ENCODE peak calls at places on chromosomes 12 and 14, in five cellular contexts. One of them, this sample, is unnamed.

GRCh38 chr12:105906545-105906944 is 232.2 kb downstream of the NUAK1 start:
- DNase-seq in ovary: no peak
- DNase-seq in Peyer's patch: no peak
- DNase-seq in spleen: no peak
- DNase-seq in esophagus squamous epithelium: no peak
- DNase-seq in this sample: no peak

GRCh38 chr12:6532051-6532926 is 2.0 kb upstream of the GAPDH start:
- DNase-seq in Peyer's patch: peak
- DNase-seq in spleen: peak
- DNase-seq in ovary: peak
- DNase-seq in esophagus squamous epithelium: no peak
- DNase-seq in this sample: peak

GRCh38 chr14:71103662-71104484 is 196.6 kb downstream of the PCNX1 start:
- DNase-seq in esophagus squamous epithelium: no peak
- DNase-seq in ovary: no peak
- DNase-seq in Peyer's patch: no peak
- DNase-seq in spleen: no peak
- DNase-seq in this sample: peak

GRCh38 chr12:55720071-55720564 is at the start of gene RDH5:
- DNase-seq in spleen: peak
- DNase-seq in ovary: no peak
- DNase-seq in esophagus squamous epithelium: no peak
- DNase-seq in Peyer's patch: no peak
- DNase-seq in this sample: no peak

GRCh38 chr14:36524874-36525745 is 5.1 kb upstream of the NKX2-1 start:
- DNase-seq in Peyer's patch: no peak
- DNase-seq in ovary: no peak
- DNase-seq in esophagus squamous epithelium: no peak
- DNase-seq in spleen: no peak
- DNase-seq in this sample: peak

GRCh38 chr14:64725879-64726584 is 21.8 kb downstream of the PLEKHG3 start:
- DNase-seq in Peyer's patch: no peak
- DNase-seq in spleen: peak
- DNase-seq in esophagus squamous epithelium: no peak
- DNase-seq in ovary: no peak
- DNase-seq in this sample: no peak

GRCh38 chr14:39469094-39469710 is 37.0 kb upstream of the FBXO33 start:
- DNase-seq in esophagus squamous epithelium: no peak
- DNase-seq in spleen: no peak
- DNase-seq in ovary: no peak
- DNase-seq in Peyer's patch: peak
- DNase-seq in this sample: peak

GRCh38 chr12:2268478-2269286 is 215.9 kb downstream of the CACNA1C start:
- DNase-seq in Peyer's patch: no peak
- DNase-seq in ovary: no peak
- DNase-seq in spleen: no peak
- DNase-seq in esophagus squamous epithelium: no peak
- DNase-seq in this sample: no peak

GRCh38 chr12:66716522-66716921 is 37.6 kb upstream of the GRIP1 start:
- DNase-seq in Peyer's patch: no peak
- DNase-seq in ovary: no peak
- DNase-seq in spleen: no peak
- DNase-seq in esophagus squamous epithelium: no peak
- DNase-seq in this sample: no peak

GRCh38 chr12:113980537-113981337 is 14.6 kb upstream of the RBM19 start:
- DNase-seq in esophagus squamous epithelium: no peak
- DNase-seq in Peyer's patch: no peak
- DNase-seq in ovary: no peak
- DNase-seq in spleen: no peak
- DNase-seq in this sample: no peak

GRCh38 chr12:32400114-32400672 is 835 bp downstream of the FGD4 start:
- DNase-seq in esophagus squamous epithelium: no peak
- DNase-seq in Peyer's patch: no peak
- DNase-seq in spleen: no peak
- DNase-seq in ovary: no peak
- DNase-seq in this sample: no peak

GRCh38 chr12:31896514-31897039 is 62.6 kb upstream of the RESF1 start:
- DNase-seq in spleen: peak
- DNase-seq in Peyer's patch: peak
- DNase-seq in ovary: no peak
- DNase-seq in esophagus squamous epithelium: peak
- DNase-seq in this sample: peak

GRCh38 chr14:32469388-32470160 is 140.5 kb downstream of the AKAP6 start:
- DNase-seq in ovary: no peak
- DNase-seq in esophagus squamous epithelium: no peak
- DNase-seq in Peyer's patch: no peak
- DNase-seq in spleen: no peak
- DNase-seq in this sample: peak

GRCh38 chr12:84913151-84913550 is 552 bp upstream of the SLC6A15 start:
- DNase-seq in spleen: no peak
- DNase-seq in esophagus squamous epithelium: no peak
- DNase-seq in ovary: no peak
- DNase-seq in Peyer's patch: no peak
- DNase-seq in this sample: no peak

GRCh38 chr12:112841891-112842290 is 50.3 kb downstream of the RPH3A start:
- DNase-seq in spleen: no peak
- DNase-seq in Peyer's patch: no peak
- DNase-seq in esophagus squamous epithelium: no peak
- DNase-seq in ovary: no peak
- DNase-seq in this sample: no peak

GRCh38 chr12:124677552-124678356 is 110.3 kb upstream of the NCOR2 start:
- DNase-seq in spleen: no peak
- DNase-seq in esophagus squamous epithelium: no peak
- DNase-seq in Peyer's patch: no peak
- DNase-seq in ovary: no peak
- DNase-seq in this sample: no peak

GRCh38 chr12:124674937-124675336 is 107.5 kb upstream of the NCOR2 start:
- DNase-seq in esophagus squamous epithelium: no peak
- DNase-seq in spleen: no peak
- DNase-seq in ovary: no peak
- DNase-seq in Peyer's patch: no peak
- DNase-seq in this sample: no peak

GRCh38 chr12:124673881-124674617 is 106.6 kb upstream of the NCOR2 start:
- DNase-seq in Peyer's patch: no peak
- DNase-seq in spleen: no peak
- DNase-seq in ovary: peak
- DNase-seq in esophagus squamous epithelium: no peak
- DNase-seq in this sample: no peak

GRCh38 chr12:124676725-124677462 is 109.5 kb upstream of the NCOR2 start:
- DNase-seq in ovary: no peak
- DNase-seq in esophagus squamous epithelium: no peak
- DNase-seq in Peyer's patch: no peak
- DNase-seq in spleen: no peak
- DNase-seq in this sample: no peak

GRCh38 chr12:124675881-124676688 is 108.7 kb upstream of the NCOR2 start:
- DNase-seq in ovary: no peak
- DNase-seq in Peyer's patch: no peak
- DNase-seq in esophagus squamous epithelium: no peak
- DNase-seq in spleen: no peak
- DNase-seq in this sample: no peak
- H3K4me3 ChIP-seq in ovary: no peak
- H3K4me3 ChIP-seq in Peyer's patch: no peak
- H3K4me3 ChIP-seq in esophagus squamous epithelium: no peak
- H3K4me3 ChIP-seq in spleen: no peak
- H3K4me3 ChIP-seq in this sample: no peak

GRCh38 chr14:49972840-49973239 is 80.0 kb downstream of the ARF6 start:
- DNase-seq in Peyer's patch: no peak
- DNase-seq in esophagus squamous epithelium: no peak
- DNase-seq in ovary: peak
- DNase-seq in spleen: no peak
- DNase-seq in this sample: no peak

GRCh38 chr14:49971156-49972141 is 78.6 kb downstream of the ARF6 start:
- DNase-seq in Peyer's patch: peak
- DNase-seq in spleen: no peak
- DNase-seq in esophagus squamous epithelium: no peak
- DNase-seq in ovary: no peak
- DNase-seq in this sample: peak

GRCh38 chr14:49970474-49971147 is 77.7 kb downstream of the ARF6 start:
- DNase-seq in Peyer's patch: no peak
- DNase-seq in spleen: no peak
- DNase-seq in esophagus squamous epithelium: no peak
- DNase-seq in ovary: no peak
- DNase-seq in this sample: no peak

GRCh38 chr14:49969961-49970360 is 77.1 kb downstream of the ARF6 start:
- DNase-seq in spleen: no peak
- DNase-seq in esophagus squamous epithelium: no peak
- DNase-seq in Peyer's patch: no peak
- DNase-seq in ovary: no peak
- DNase-seq in this sample: no peak

GRCh38 chr14:49972199-49972671 is 79.4 kb downstream of the ARF6 start:
- DNase-seq in Peyer's patch: no peak
- DNase-seq in ovary: no peak
- DNase-seq in spleen: no peak
- DNase-seq in esophagus squamous epithelium: no peak
- DNase-seq in this sample: peak
- H3K27ac ChIP-seq in Peyer's patch: peak
- H3K27ac ChIP-seq in ovary: no peak
- H3K27ac ChIP-seq in spleen: peak
- H3K27ac ChIP-seq in esophagus squamous epithelium: peak
- H3K27ac ChIP-seq in this sample: peak

DNA sequence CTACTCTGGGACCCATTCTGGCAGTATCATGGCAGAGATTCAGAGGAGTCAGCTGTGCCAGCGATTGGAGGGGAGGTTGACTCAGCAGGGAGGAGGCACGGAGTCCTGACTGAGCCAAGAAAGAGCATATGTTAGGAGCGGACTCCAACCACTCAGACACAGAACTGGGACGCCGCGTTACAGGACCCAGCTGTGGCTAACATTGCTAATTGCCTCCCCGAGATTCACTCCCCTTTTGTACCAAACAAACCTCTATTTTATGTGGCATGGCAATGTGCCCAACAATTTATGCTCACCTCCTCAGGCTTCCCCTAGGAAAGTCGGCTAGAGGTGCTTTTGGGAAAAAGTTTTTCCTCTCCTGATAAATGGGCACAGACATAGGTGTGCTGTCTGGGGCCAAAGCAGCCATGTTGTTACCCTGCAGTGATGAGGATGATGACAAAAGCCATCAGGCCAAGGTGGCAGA is 15.2 kb upstream of the CLIP1 start:
- DNase-seq in esophagus squamous epithelium: no peak
- DNase-seq in ovary: peak
- DNase-seq in spleen: no peak
- DNase-seq in Peyer's patch: no peak
- DNase-seq in this sample: no peak
- H3K4me3 ChIP-seq in esophagus squamous epithelium: no peak
- H3K4me3 ChIP-seq in ovary: no peak
- H3K4me3 ChIP-seq in spleen: no peak
- H3K4me3 ChIP-seq in Peyer's patch: no peak
- H3K4me3 ChIP-seq in this sample: no peak

GRCh38 chr14:75250800-75251199 is 27.8 kb upstream of the FOS start:
- DNase-seq in esophagus squamous epithelium: no peak
- DNase-seq in Peyer's patch: no peak
- DNase-seq in spleen: no peak
- DNase-seq in ovary: no peak
- DNase-seq in this sample: no peak

GRCh38 chr14:75254381-75254821 is 24.2 kb upstream of the FOS start:
- DNase-seq in Peyer's patch: no peak
- DNase-seq in ovary: no peak
- DNase-seq in spleen: no peak
- DNase-seq in esophagus squamous epithelium: no peak
- DNase-seq in this sample: no peak

GRCh38 chr14:75254901-75255300 is 23.7 kb upstream of the FOS start:
- DNase-seq in spleen: no peak
- DNase-seq in esophagus squamous epithelium: no peak
- DNase-seq in Peyer's patch: no peak
- DNase-seq in ovary: no peak
- DNase-seq in this sample: no peak

GRCh38 chr14:75249958-75250336 is 28.7 kb upstream of the FOS start:
- DNase-seq in ovary: no peak
- DNase-seq in Peyer's patch: no peak
- DNase-seq in spleen: no peak
- DNase-seq in esophagus squamous epithelium: no peak
- DNase-seq in this sample: no peak

DNA sequence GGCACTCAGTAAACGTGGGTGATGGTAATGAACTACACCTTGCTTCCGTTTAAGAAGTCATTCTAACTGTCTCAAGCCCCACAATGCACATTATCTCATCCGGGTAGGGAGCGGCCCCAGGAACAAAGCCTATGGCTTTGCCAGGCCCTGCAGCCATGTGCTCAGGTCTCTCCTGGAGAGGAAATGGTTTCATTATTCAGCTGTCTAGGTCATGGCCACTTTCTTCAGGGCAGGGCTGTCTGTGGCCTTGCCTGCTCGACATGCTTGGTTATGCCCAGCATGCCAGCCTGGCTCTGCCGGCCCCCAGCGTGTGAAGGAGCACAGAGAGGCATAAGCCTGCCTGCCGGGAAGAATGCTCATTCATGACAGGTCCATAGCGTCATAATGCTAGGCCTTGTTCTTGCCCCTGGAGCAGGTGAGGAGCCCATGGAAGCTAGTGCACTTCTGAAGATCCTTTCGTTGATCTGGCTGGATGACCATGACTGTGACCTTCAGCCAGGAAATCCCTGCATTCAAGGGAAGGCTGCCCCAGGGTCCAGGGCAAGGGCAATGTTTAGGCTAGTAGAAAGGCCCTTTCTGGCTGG is 26.3 kb upstream of the FOS start:
- DNase-seq in Peyer's patch: no peak
- DNase-seq in ovary: no peak
- DNase-seq in spleen: peak
- DNase-seq in esophagus squamous epithelium: no peak
- DNase-seq in this sample: no peak
- H3K27ac ChIP-seq in Peyer's patch: no peak
- H3K27ac ChIP-seq in ovary: no peak
- H3K27ac ChIP-seq in spleen: peak
- H3K27ac ChIP-seq in esophagus squamous epithelium: peak
- H3K27ac ChIP-seq in this sample: no peak

GRCh38 chr12:50927766-50928224 is 24.5 kb upstream of the HIGD1C start:
- DNase-seq in ovary: no peak
- DNase-seq in esophagus squamous epithelium: no peak
- DNase-seq in Peyer's patch: peak
- DNase-seq in spleen: no peak
- DNase-seq in this sample: no peak

GRCh38 chr12:50928392-50928791 is 24.0 kb upstream of the HIGD1C start:
- DNase-seq in Peyer's patch: no peak
- DNase-seq in spleen: no peak
- DNase-seq in esophagus squamous epithelium: no peak
- DNase-seq in ovary: no peak
- DNase-seq in this sample: no peak

GRCh38 chr12:50925920-50926319 is 26.4 kb upstream of the HIGD1C start:
- DNase-seq in spleen: no peak
- DNase-seq in esophagus squamous epithelium: no peak
- DNase-seq in Peyer's patch: no peak
- DNase-seq in ovary: no peak
- DNase-seq in this sample: no peak

GRCh38 chr12:50926415-50926814 is 25.9 kb upstream of the HIGD1C start:
- DNase-seq in spleen: no peak
- DNase-seq in ovary: no peak
- DNase-seq in esophagus squamous epithelium: no peak
- DNase-seq in Peyer's patch: no peak
- DNase-seq in this sample: no peak

DNA sequence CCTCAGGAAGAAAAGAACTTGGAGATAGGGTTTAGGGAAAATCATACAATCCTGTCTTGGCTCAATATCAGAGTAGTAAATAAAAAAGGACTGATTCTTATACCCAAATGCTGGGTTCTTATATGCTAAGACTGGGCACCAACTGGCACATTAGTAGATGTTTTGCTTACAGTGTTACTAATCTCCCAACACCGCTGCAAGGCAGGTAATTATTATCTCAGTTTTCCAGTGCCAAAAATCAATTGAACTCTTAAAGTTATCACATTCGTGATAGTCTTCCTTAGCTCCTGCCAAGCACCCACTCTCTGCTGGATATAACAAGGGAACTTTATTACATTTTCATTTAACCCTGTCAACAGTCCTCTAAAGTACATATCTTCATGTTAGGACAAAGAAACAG is 25.0 kb upstream of the HIGD1C start:
- DNase-seq in spleen: no peak
- DNase-seq in Peyer's patch: no peak
- DNase-seq in esophagus squamous epithelium: no peak
- DNase-seq in ovary: no peak
- DNase-seq in this sample: no peak
- H3K4me3 ChIP-seq in spleen: peak
- H3K4me3 ChIP-seq in Peyer's patch: peak
- H3K4me3 ChIP-seq in esophagus squamous epithelium: peak
- H3K4me3 ChIP-seq in ovary: peak
- H3K4me3 ChIP-seq in this sample: peak